ENCODE peak calls at places on chromosomes 7 and 10, in four cellular contexts. Q is epithelial cell of proximal tubule; X is CD4-positive, CD25-positive, alpha-beta regulatory T cell; L is DMS153. E is an unnamed sample.

GRCh38 chr10:93837783-93838677 is 55.7 kb upstream of the SLC35G1 start:
- DNase-seq in L (no peak), X (no peak), Q (no peak), E (no peak)

GRCh38 chr10:31947144-31947926 is 18.7 kb upstream of the ARHGAP12 start:
- DNase-seq in Q (no peak), L (peak; percentile 21), X (no peak), E (no peak)

GRCh38 chr10:8444630-8445029 is 390.1 kb downstream of the GATA3 start:
- DNase-seq in Q (no peak), L (no peak), X (peak; percentile 41), E (no peak)

GRCh38 chr10:130769146-130770017 is 542.1 kb downstream of the TCERG1L start:
- DNase-seq in L (no peak), Q (no peak), X (no peak), E (no peak)

GRCh38 chr7:31648288-31648687 is 38.7 kb upstream of the PPP1R17 start:
- DNase-seq in X (no peak), Q (no peak), L (no peak), E (peak; percentile 1)

GRCh38 chr7:73770002-73770859 is at the start of gene CLDN3:
- DNase-seq in X (peak; percentile 12), Q (no peak), L (peak; percentile 96), E (peak; percentile 92)

GRCh38 chr10:132363921-132364593 is 32.1 kb downstream of the LRRC27 start:
- DNase-seq in Q (no peak), X (peak; percentile 19), L (no peak), E (peak; percentile 11)

GRCh38 chr7:29345590-29345989 is 151.0 kb downstream of the CHN2 start:
- DNase-seq in X (no peak), L (peak; percentile 86), Q (no peak), E (peak; percentile 25)

GRCh38 chr7:156640949-156641485 is 443 bp downstream of the RNF32 start:
- DNase-seq in Q (no peak), L (no peak), X (peak; percentile 86), E (peak; percentile 54)

GRCh38 chr7:90894122-90894521 is 298.0 kb downstream of the CDK14 start:
- DNase-seq in L (no peak), X (no peak), Q (no peak), E (no peak)

GRCh38 chr7:20403356-20403755 is 72.7 kb downstream of the ITGB8 start:
- DNase-seq in Q (no peak), L (no peak), X (no peak), E (no peak)

GRCh38 chr10:124078028-124078427 is 15.4 kb downstream of the CHST15 start:
- DNase-seq in X (no peak), L (no peak), Q (no peak), E (no peak)

GRCh38 chr7:70886547-70886946 is 245.4 kb upstream of the GALNT17 start:
- DNase-seq in L (no peak), Q (no peak), X (no peak), E (no peak)

GRCh38 chr7:143214789-143215679 is 6.8 kb upstream of the TAS2R40 start:
- DNase-seq in X (peak; percentile 88), L (peak; percentile 56), Q (peak; percentile 56), E (peak; percentile 84)

GRCh38 chr7:51108134-51108533 is 208.5 kb downstream of the COBL start:
- DNase-seq in X (no peak), L (no peak), Q (no peak), E (no peak)

GRCh38 chr10:69809318-69809717 is 7.6 kb downstream of the COL13A1 start:
- DNase-seq in Q (no peak), X (no peak), L (no peak), E (no peak)

GRCh38 chr10:79002336-79002735 is 66.4 kb upstream of the ZMIZ1 start:
- DNase-seq in Q (no peak), X (no peak), L (no peak), E (no peak)

GRCh38 chr7:8260871-8261707 is 878 bp downstream of the ICA1 start:
- DNase-seq in L (peak; percentile 71), X (peak; percentile 25), Q (peak; percentile 16), E (peak; percentile 64)

GRCh38 chr10:98391578-98391991 is 23.4 kb downstream of the PYROXD2 start:
- DNase-seq in X (peak; percentile 61), L (peak; percentile 60), Q (no peak), E (no peak)

GRCh38 chr10:20486791-20487190 is 410.3 kb downstream of the NEBL start:
- DNase-seq in L (no peak), X (no peak), Q (no peak), E (no peak)

GRCh38 chr7:151485006-151485732 is 34.5 kb downstream of the RHEB start:
- DNase-seq in Q (no peak), L (no peak), X (no peak), E (no peak)

GRCh38 chr10:22086730-22087364 is 83.3 kb upstream of the DNAJC1 start:
- DNase-seq in Q (peak; percentile 29), X (no peak), L (peak; percentile 35), E (peak; percentile 76)

GRCh38 chr10:34491666-34492065 is 323.4 kb downstream of the PARD3 start:
- DNase-seq in Q (no peak), X (no peak), L (no peak), E (peak; percentile 3)

E was measured in NCI-H345.